ENCODE peak calls at places on chromosomes 2 and 18, in ten cellular contexts. E, X, I, A, H, N, R, D, K and U are unnamed samples.

GRCh38 chr18:23306842-23307241 is 146.2 kb upstream of the RIOK3 start:
- DNase-seq in E (no peak), X (no peak), I (no peak), A (no peak), H (no peak), N (no peak), R (no peak), D (no peak), K (no peak), U (no peak)

GRCh38 chr2:16508061-16508851 is 157.4 kb downstream of the CYRIA start:
- DNase-seq in E (no peak), X (no peak), I (peak; percentile 36), A (no peak), H (no peak), N (peak; percentile 3), R (peak; percentile 1), D (no peak), K (peak; percentile 79), U (no peak)

GRCh38 chr2:130336877-130337734 is 5.6 kb upstream of the IMP4 start:
- DNase-seq in E (peak; percentile 51), X (peak; percentile 37), I (peak; percentile 48), A (no peak), H (peak; percentile 31), N (peak; percentile 69), R (no peak), D (peak; percentile 54), K (peak; percentile 88), U (peak; percentile 87)

GRCh38 chr18:59787998-59788875 is 91.0 kb upstream of the CCBE1 start:
- DNase-seq in E (no peak), X (no peak), I (no peak), A (no peak), H (no peak), N (peak; percentile 68), R (no peak), D (peak; percentile 90), K (no peak), U (peak; percentile 84)

GRCh38 chr18:48365965-48366364 is 43.2 kb downstream of the ZBTB7C start:
- DNase-seq in E (no peak), X (no peak), I (no peak), A (no peak), H (no peak), N (no peak), R (no peak), D (no peak), K (no peak), U (no peak)

GRCh38 chr2:136305517-136306192 is 187.7 kb upstream of the CXCR4 start:
- DNase-seq in E (peak; percentile 29), X (peak; percentile 79), I (no peak), A (peak; percentile 11), H (no peak), N (no peak), R (peak; percentile 35), D (no peak), K (peak; percentile 70), U (no peak)

GRCh38 chr2:219572237-219573001 is at the start of gene INHA:
- DNase-seq in E (no peak), X (no peak), I (no peak), A (no peak), H (no peak), N (no peak), R (no peak), D (no peak), K (no peak), U (no peak)

GRCh38 chr2:236998250-236998649 is 87.4 kb upstream of the COPS8 start:
- DNase-seq in E (no peak), X (no peak), I (no peak), A (no peak), H (no peak), N (no peak), R (no peak), D (peak; percentile 20), K (peak; percentile 47), U (peak; percentile 33)

GRCh38 chr18:48836231-48836805 is 114.4 kb downstream of the SMAD7 start:
- DNase-seq in E (no peak), X (no peak), I (no peak), A (no peak), H (no peak), N (no peak), R (no peak), D (no peak), K (no peak), U (no peak)

GRCh38 chr2:67048314-67048713 is 348.8 kb upstream of the ETAA1 start:
- DNase-seq in E (no peak), X (no peak), I (no peak), A (no peak), H (no peak), N (no peak), R (no peak), D (no peak), K (no peak), U (no peak)

GRCh38 chr18:77099501-77100370 is 32.8 kb downstream of the MBP start:
- DNase-seq in E (no peak), X (no peak), I (no peak), A (no peak), H (peak; percentile 17), N (no peak), R (no peak), D (no peak), K (no peak), U (no peak)

GRCh38 chr2:189609423-189609816 is 28.8 kb upstream of the SLC40A1 start:
- DNase-seq in E (no peak), X (no peak), I (no peak), A (no peak), H (no peak), N (peak; percentile 52), R (no peak), D (peak; percentile 68), K (no peak), U (peak; percentile 35)

GRCh38 chr18:33470229-33470628 is 29.7 kb upstream of the CCDC178 start:
- DNase-seq in E (no peak), X (no peak), I (no peak), A (no peak), H (no peak), N (no peak), R (no peak), D (peak; percentile 27), K (no peak), U (no peak)

GRCh38 chr18:8962906-8963635 is 139.4 kb upstream of the NDUFV2 start:
- DNase-seq in E (no peak), X (no peak), I (no peak), A (no peak), H (no peak), N (no peak), R (no peak), D (no peak), K (no peak), U (no peak)

GRCh38 chr2:51247252-51247651 is 215.3 kb upstream of the NRXN1 start:
- DNase-seq in E (no peak), X (no peak), I (no peak), A (no peak), H (no peak), N (no peak), R (no peak), D (no peak), K (no peak), U (no peak)

GRCh38 chr2:120318626-120319025 is 27.3 kb upstream of the INHBB start:
- DNase-seq in E (no peak), X (no peak), I (no peak), A (no peak), H (no peak), N (no peak), R (no peak), D (peak; percentile 19), K (no peak), U (peak; percentile 7)

GRCh38 chr2:174664084-174664759 is 66.6 kb upstream of the WIPF1 start:
- DNase-seq in E (no peak), X (no peak), I (no peak), A (no peak), H (no peak), N (peak; percentile 21), R (peak; percentile 41), D (peak; percentile 37), K (no peak), U (peak; percentile 21)

GRCh38 chr2:126858991-126859390 is 39.7 kb upstream of the TEX51 start:
- DNase-seq in E (no peak), X (no peak), I (no peak), A (no peak), H (no peak), N (no peak), R (no peak), D (no peak), K (no peak), U (no peak)

GRCh38 chr2:235639387-235639786 is 145.5 kb downstream of the AGAP1 start:
- DNase-seq in E (no peak), X (no peak), I (no peak), A (no peak), H (no peak), N (peak; percentile 95), R (no peak), D (peak; percentile 93), K (no peak), U (peak; percentile 90)

GRCh38 chr2:49241991-49242390 is 87.7 kb upstream of the FSHR start:
- DNase-seq in E (no peak), X (no peak), I (no peak), A (no peak), H (no peak), N (peak; percentile 75), R (no peak), D (peak; percentile 46), K (no peak), U (peak; percentile 69)

GRCh38 chr2:210356944-210357343 is 42.0 kb upstream of the MYL1 start:
- DNase-seq in E (no peak), X (no peak), I (no peak), A (no peak), H (no peak), N (no peak), R (no peak), D (no peak), K (no peak), U (no peak)

GRCh38 chr2:46530571-46530970 is 51.2 kb downstream of the TMEM247 start:
- DNase-seq in E (no peak), X (no peak), I (no peak), A (no peak), H (no peak), N (no peak), R (no peak), D (no peak), K (no peak), U (no peak)

GRCh38 chr2:105600602-105600948 is 144.1 kb upstream of the NCK2 start:
- DNase-seq in E (no peak), X (no peak), I (no peak), A (no peak), H (no peak), N (no peak), R (no peak), D (no peak), K (no peak), U (no peak)

GRCh38 chr2:237092920-237093781 is 7.5 kb downstream of the COPS8 start:
- DNase-seq in E (no peak), X (no peak), I (no peak), A (no peak), H (no peak), N (peak; percentile 78), R (no peak), D (peak; percentile 90), K (peak; percentile 9), U (peak; percentile 68)

GRCh38 chr18:48108136-48108535 is 177.7 kb upstream of the SMAD2 start:
- DNase-seq in E (no peak), X (no peak), I (no peak), A (no peak), H (no peak), N (no peak), R (no peak), D (no peak), K (no peak), U (no peak)

GRCh38 chr18:51165296-51165695 is 32.2 kb downstream of the MEX3C start:
- DNase-seq in E (no peak), X (no peak), I (no peak), A (no peak), H (no peak), N (no peak), R (no peak), D (no peak), K (no peak), U (no peak)

GRCh38 chr2:123051136-123051535 is 974.0 kb upstream of the CNTNAP5 start:
- DNase-seq in E (no peak), X (no peak), I (no peak), A (no peak), H (no peak), N (no peak), R (no peak), D (no peak), K (no peak), U (no peak)

GRCh38 chr2:129176375-129176774 is 803.1 kb upstream of the RAB6C start:
- DNase-seq in E (no peak), X (no peak), I (no peak), A (no peak), H (no peak), N (no peak), R (no peak), D (no peak), K (no peak), U (no peak)